ENCODE peak calls at places on chromosomes 12 and 14, in ten cellular contexts. One of them, this sample, is unnamed.

GRCh38 chr12:12938541-12938940 is 13.4 kb downstream of the GPRC5D start:
- DNase-seq in NCI-H1092: no peak
- DNase-seq in effector CD4-positive, alpha-beta T cell: no peak
- DNase-seq in NCI-H510A: no peak
- DNase-seq in RCC 7860: no peak
- DNase-seq in ACHN: no peak
- DNase-seq in head of caudate nucleus: no peak
- DNase-seq in ELR: no peak
- DNase-seq in foreskin fibroblast: no peak
- DNase-seq in GM13977: no peak
- DNase-seq in this sample: no peak

GRCh38 chr12:101772019-101772774 is 32.9 kb upstream of the SYCP3 start:
- DNase-seq in NCI-H1092: no peak
- DNase-seq in head of caudate nucleus: no peak
- DNase-seq in effector CD4-positive, alpha-beta T cell: no peak
- DNase-seq in GM13977: no peak
- DNase-seq in RCC 7860: no peak
- DNase-seq in foreskin fibroblast: no peak
- DNase-seq in ELR: no peak
- DNase-seq in NCI-H510A: no peak
- DNase-seq in ACHN: no peak
- DNase-seq in this sample: no peak

GRCh38 chr14:100239200-100239839 is 376 bp downstream of the YY1 start:
- DNase-seq in NCI-H1092: no peak
- DNase-seq in NCI-H510A: no peak
- DNase-seq in GM13977: no peak
- DNase-seq in foreskin fibroblast: peak; percentile 21
- DNase-seq in head of caudate nucleus: peak; percentile 56
- DNase-seq in effector CD4-positive, alpha-beta T cell: no peak
- DNase-seq in RCC 7860: no peak
- DNase-seq in ACHN: no peak
- DNase-seq in ELR: peak; percentile 23
- DNase-seq in this sample: no peak

GRCh38 chr12:131100031-131100674 is 146.4 kb downstream of the ADGRD1 start:
- DNase-seq in GM13977: no peak
- DNase-seq in head of caudate nucleus: no peak
- DNase-seq in NCI-H1092: no peak
- DNase-seq in ELR: no peak
- DNase-seq in ACHN: no peak
- DNase-seq in foreskin fibroblast: no peak
- DNase-seq in effector CD4-positive, alpha-beta T cell: no peak
- DNase-seq in RCC 7860: no peak
- DNase-seq in NCI-H510A: no peak
- DNase-seq in this sample: no peak

GRCh38 chr12:117963836-117964235 is 5.0 kb downstream of the KSR2 start:
- DNase-seq in ACHN: no peak
- DNase-seq in NCI-H1092: no peak
- DNase-seq in foreskin fibroblast: no peak
- DNase-seq in GM13977: no peak
- DNase-seq in NCI-H510A: no peak
- DNase-seq in effector CD4-positive, alpha-beta T cell: no peak
- DNase-seq in RCC 7860: no peak
- DNase-seq in ELR: no peak
- DNase-seq in head of caudate nucleus: no peak
- DNase-seq in this sample: no peak

GRCh38 chr12:130775953-130776856 is 60.1 kb upstream of the RIMBP2 start:
- DNase-seq in GM13977: no peak
- DNase-seq in foreskin fibroblast: peak; percentile 95
- DNase-seq in ELR: peak; percentile 84
- DNase-seq in NCI-H1092: no peak
- DNase-seq in head of caudate nucleus: peak; percentile 76
- DNase-seq in NCI-H510A: no peak
- DNase-seq in effector CD4-positive, alpha-beta T cell: no peak
- DNase-seq in ACHN: peak; percentile 93
- DNase-seq in RCC 7860: peak; percentile 55
- DNase-seq in this sample: peak; percentile 80

GRCh38 chr14:20848955-20849570 is 42.1 kb upstream of the RNASE3 start:
- DNase-seq in head of caudate nucleus: peak; percentile 54
- DNase-seq in NCI-H510A: no peak
- DNase-seq in RCC 7860: no peak
- DNase-seq in ELR: no peak
- DNase-seq in effector CD4-positive, alpha-beta T cell: no peak
- DNase-seq in GM13977: no peak
- DNase-seq in foreskin fibroblast: no peak
- DNase-seq in ACHN: no peak
- DNase-seq in NCI-H1092: no peak
- DNase-seq in this sample: no peak

GRCh38 chr12:65568517-65568916 is 255.8 kb upstream of the HMGA2 start:
- DNase-seq in NCI-H1092: no peak
- DNase-seq in GM13977: no peak
- DNase-seq in ACHN: no peak
- DNase-seq in foreskin fibroblast: no peak
- DNase-seq in NCI-H510A: no peak
- DNase-seq in head of caudate nucleus: no peak
- DNase-seq in ELR: peak; percentile 37
- DNase-seq in effector CD4-positive, alpha-beta T cell: no peak
- DNase-seq in RCC 7860: peak; percentile 54
- DNase-seq in this sample: peak; percentile 11

GRCh38 chr14:104549536-104550339 is 29.8 kb upstream of the C14orf180 start:
- DNase-seq in ACHN: no peak
- DNase-seq in NCI-H1092: no peak
- DNase-seq in NCI-H510A: no peak
- DNase-seq in effector CD4-positive, alpha-beta T cell: no peak
- DNase-seq in RCC 7860: no peak
- DNase-seq in head of caudate nucleus: no peak
- DNase-seq in GM13977: no peak
- DNase-seq in ELR: no peak
- DNase-seq in foreskin fibroblast: no peak
- DNase-seq in this sample: no peak

GRCh38 chr12:132140918-132141841 is 2.9 kb downstream of the DDX51 start:
- DNase-seq in RCC 7860: no peak
- DNase-seq in foreskin fibroblast: no peak
- DNase-seq in NCI-H1092: no peak
- DNase-seq in GM13977: no peak
- DNase-seq in ELR: no peak
- DNase-seq in effector CD4-positive, alpha-beta T cell: no peak
- DNase-seq in ACHN: no peak
- DNase-seq in NCI-H510A: no peak
- DNase-seq in head of caudate nucleus: no peak
- DNase-seq in this sample: no peak

GRCh38 chr14:30883508-30884294 is 9.3 kb downstream of the COCH start:
- DNase-seq in foreskin fibroblast: no peak
- DNase-seq in NCI-H510A: no peak
- DNase-seq in ACHN: no peak
- DNase-seq in ELR: no peak
- DNase-seq in head of caudate nucleus: no peak
- DNase-seq in NCI-H1092: no peak
- DNase-seq in GM13977: no peak
- DNase-seq in RCC 7860: no peak
- DNase-seq in effector CD4-positive, alpha-beta T cell: no peak
- DNase-seq in this sample: no peak

GRCh38 chr12:118237908-118238307 is 102.0 kb downstream of the PEBP1 start:
- DNase-seq in ACHN: peak; percentile 70
- DNase-seq in foreskin fibroblast: peak; percentile 24
- DNase-seq in ELR: peak; percentile 83
- DNase-seq in effector CD4-positive, alpha-beta T cell: no peak
- DNase-seq in NCI-H1092: no peak
- DNase-seq in GM13977: no peak
- DNase-seq in head of caudate nucleus: no peak
- DNase-seq in NCI-H510A: no peak
- DNase-seq in RCC 7860: peak; percentile 51
- DNase-seq in this sample: peak; percentile 48

GRCh38 chr14:23183479-23183878 is at the start of gene SLC7A8:
- DNase-seq in ACHN: no peak
- DNase-seq in NCI-H510A: no peak
- DNase-seq in RCC 7860: no peak
- DNase-seq in head of caudate nucleus: peak; percentile 87
- DNase-seq in foreskin fibroblast: peak; percentile 54
- DNase-seq in GM13977: no peak
- DNase-seq in NCI-H1092: no peak
- DNase-seq in effector CD4-positive, alpha-beta T cell: peak; percentile 11
- DNase-seq in ELR: peak; percentile 17
- DNase-seq in this sample: no peak

GRCh38 chr12:12726543-12727093 is 9.4 kb downstream of the CDKN1B start:
- DNase-seq in NCI-H510A: no peak
- DNase-seq in ELR: peak; percentile 96
- DNase-seq in GM13977: peak; percentile 31
- DNase-seq in NCI-H1092: no peak
- DNase-seq in RCC 7860: peak; percentile 69
- DNase-seq in head of caudate nucleus: no peak
- DNase-seq in foreskin fibroblast: peak; percentile 90
- DNase-seq in effector CD4-positive, alpha-beta T cell: no peak
- DNase-seq in ACHN: peak; percentile 83
- DNase-seq in this sample: peak; percentile 85

GRCh38 chr12:26628234-26628633 is 204.8 kb downstream of the ITPR2 start:
- DNase-seq in ELR: peak; percentile 41
- DNase-seq in ACHN: no peak
- DNase-seq in GM13977: no peak
- DNase-seq in RCC 7860: peak; percentile 50
- DNase-seq in effector CD4-positive, alpha-beta T cell: no peak
- DNase-seq in NCI-H1092: no peak
- DNase-seq in head of caudate nucleus: no peak
- DNase-seq in NCI-H510A: no peak
- DNase-seq in foreskin fibroblast: peak; percentile 48
- DNase-seq in this sample: no peak

GRCh38 chr12:40168001-40168400 is 56.8 kb upstream of the LRRK2 start:
- DNase-seq in NCI-H1092: no peak
- DNase-seq in RCC 7860: no peak
- DNase-seq in ACHN: no peak
- DNase-seq in NCI-H510A: no peak
- DNase-seq in head of caudate nucleus: no peak
- DNase-seq in effector CD4-positive, alpha-beta T cell: no peak
- DNase-seq in GM13977: peak; percentile 22
- DNase-seq in foreskin fibroblast: no peak
- DNase-seq in ELR: no peak
- DNase-seq in this sample: no peak

GRCh38 chr12:94092516-94093241 is 55.7 kb upstream of the PLXNC1 start:
- DNase-seq in effector CD4-positive, alpha-beta T cell: no peak
- DNase-seq in NCI-H510A: no peak
- DNase-seq in ACHN: no peak
- DNase-seq in ELR: peak; percentile 69
- DNase-seq in GM13977: no peak
- DNase-seq in NCI-H1092: no peak
- DNase-seq in RCC 7860: no peak
- DNase-seq in foreskin fibroblast: no peak
- DNase-seq in head of caudate nucleus: no peak
- DNase-seq in this sample: peak; percentile 43

GRCh38 chr12:112824166-112824565 is 32.6 kb downstream of the RPH3A start:
- DNase-seq in ELR: no peak
- DNase-seq in NCI-H1092: no peak
- DNase-seq in head of caudate nucleus: no peak
- DNase-seq in effector CD4-positive, alpha-beta T cell: no peak
- DNase-seq in GM13977: no peak
- DNase-seq in NCI-H510A: no peak
- DNase-seq in foreskin fibroblast: no peak
- DNase-seq in RCC 7860: no peak
- DNase-seq in ACHN: no peak
- DNase-seq in this sample: no peak

GRCh38 chr12:104721065-104721458 is 237.0 kb downstream of the SLC41A2 start:
- DNase-seq in head of caudate nucleus: no peak
- DNase-seq in RCC 7860: no peak
- DNase-seq in ACHN: no peak
- DNase-seq in effector CD4-positive, alpha-beta T cell: no peak
- DNase-seq in foreskin fibroblast: no peak
- DNase-seq in GM13977: no peak
- DNase-seq in NCI-H1092: no peak
- DNase-seq in ELR: no peak
- DNase-seq in NCI-H510A: no peak
- DNase-seq in this sample: no peak

GRCh38 chr14:101817511-101818001 is 56.0 kb downstream of the PPP2R5C start:
- DNase-seq in RCC 7860: no peak
- DNase-seq in effector CD4-positive, alpha-beta T cell: peak; percentile 41
- DNase-seq in ELR: no peak
- DNase-seq in head of caudate nucleus: no peak
- DNase-seq in GM13977: no peak
- DNase-seq in foreskin fibroblast: no peak
- DNase-seq in NCI-H1092: no peak
- DNase-seq in ACHN: no peak
- DNase-seq in NCI-H510A: no peak
- DNase-seq in this sample: no peak

GRCh38 chr12:72072613-72073212 is 134.1 kb downstream of the TPH2 start:
- DNase-seq in ACHN: no peak
- DNase-seq in head of caudate nucleus: no peak
- DNase-seq in ELR: no peak
- DNase-seq in effector CD4-positive, alpha-beta T cell: no peak
- DNase-seq in foreskin fibroblast: no peak
- DNase-seq in RCC 7860: no peak
- DNase-seq in NCI-H510A: no peak
- DNase-seq in NCI-H1092: no peak
- DNase-seq in GM13977: no peak
- DNase-seq in this sample: no peak

GRCh38 chr12:70044170-70044569 is 199.1 kb upstream of the CNOT2 start:
- DNase-seq in ELR: no peak
- DNase-seq in NCI-H1092: no peak
- DNase-seq in NCI-H510A: no peak
- DNase-seq in ACHN: no peak
- DNase-seq in effector CD4-positive, alpha-beta T cell: no peak
- DNase-seq in GM13977: no peak
- DNase-seq in foreskin fibroblast: peak; percentile 8
- DNase-seq in RCC 7860: no peak
- DNase-seq in head of caudate nucleus: no peak
- DNase-seq in this sample: no peak

GRCh38 chr12:117134721-117135120 is 35.5 kb upstream of the TESC start:
- DNase-seq in RCC 7860: no peak
- DNase-seq in ELR: no peak
- DNase-seq in NCI-H1092: no peak
- DNase-seq in head of caudate nucleus: no peak
- DNase-seq in effector CD4-positive, alpha-beta T cell: no peak
- DNase-seq in GM13977: no peak
- DNase-seq in ACHN: no peak
- DNase-seq in foreskin fibroblast: no peak
- DNase-seq in NCI-H510A: no peak
- DNase-seq in this sample: no peak

GRCh38 chr14:95018845-95019244 is 138.5 kb downstream of the DICER1 start:
- DNase-seq in GM13977: no peak
- DNase-seq in head of caudate nucleus: no peak
- DNase-seq in ELR: no peak
- DNase-seq in ACHN: no peak
- DNase-seq in NCI-H510A: no peak
- DNase-seq in NCI-H1092: no peak
- DNase-seq in effector CD4-positive, alpha-beta T cell: no peak
- DNase-seq in foreskin fibroblast: no peak
- DNase-seq in RCC 7860: no peak
- DNase-seq in this sample: no peak

GRCh38 chr14:94384342-94384741 is 4.1 kb downstream of the SERPINA1 start:
- DNase-seq in ACHN: no peak
- DNase-seq in head of caudate nucleus: no peak
- DNase-seq in NCI-H510A: no peak
- DNase-seq in effector CD4-positive, alpha-beta T cell: no peak
- DNase-seq in RCC 7860: no peak
- DNase-seq in GM13977: no peak
- DNase-seq in ELR: no peak
- DNase-seq in NCI-H1092: no peak
- DNase-seq in foreskin fibroblast: no peak
- DNase-seq in this sample: no peak

GRCh38 chr14:65229431-65230286 is 127.3 kb upstream of the MAX start:
- DNase-seq in NCI-H1092: peak; percentile 86
- DNase-seq in foreskin fibroblast: peak; percentile 74
- DNase-seq in GM13977: no peak
- DNase-seq in effector CD4-positive, alpha-beta T cell: no peak
- DNase-seq in NCI-H510A: peak; percentile 35
- DNase-seq in ACHN: no peak
- DNase-seq in head of caudate nucleus: peak; percentile 76
- DNase-seq in ELR: peak; percentile 65
- DNase-seq in RCC 7860: no peak
- DNase-seq in this sample: peak; percentile 17

GRCh38 chr14:73784065-73784987 is 67.3 kb upstream of the PTGR2 start:
- DNase-seq in effector CD4-positive, alpha-beta T cell: no peak
- DNase-seq in head of caudate nucleus: no peak
- DNase-seq in NCI-H1092: no peak
- DNase-seq in RCC 7860: no peak
- DNase-seq in GM13977: no peak
- DNase-seq in ACHN: no peak
- DNase-seq in NCI-H510A: no peak
- DNase-seq in foreskin fibroblast: peak; percentile 89
- DNase-seq in ELR: peak; percentile 62
- DNase-seq in this sample: peak; percentile 63

GRCh38 chr12:120194534-120195395 is at the start of gene GCN1:
- DNase-seq in NCI-H1092: peak; percentile 32
- DNase-seq in GM13977: peak; percentile 91
- DNase-seq in head of caudate nucleus: peak; percentile 94
- DNase-seq in ACHN: peak; percentile 90
- DNase-seq in ELR: peak; percentile 89
- DNase-seq in effector CD4-positive, alpha-beta T cell: peak; percentile 86
- DNase-seq in foreskin fibroblast: peak; percentile 94
- DNase-seq in NCI-H510A: peak; percentile 79
- DNase-seq in RCC 7860: peak; percentile 79
- DNase-seq in this sample: peak; percentile 73

This sample was measured in HFFc6.